ENCODE peak calls at places on chromosomes 4 and X, in six cellular contexts. U, L, V, D, C and Q are unnamed samples.
A peak's percentile ranks its signal among the peaks of the same experiment; 100 is the strongest.

GRCh38 chrX:25067271-25068172 is 51.8 kb upstream of the ARX start:
- DNase-seq in D (no peak), C (no peak), U (no peak), V (no peak), L (no peak), Q (no peak)

GRCh38 chrX:109472939-109473713 is 8.8 kb downstream of the GUCY2F start:
- DNase-seq in V (peak; percentile 7), D (no peak), C (no peak), L (no peak), U (no peak), Q (peak; percentile 9)

GRCh38 chr4:101835121-101835904 is 44.8 kb downstream of the BANK1 start:
- DNase-seq in L (peak; percentile 14), U (no peak), C (no peak), V (peak; percentile 34), D (peak; percentile 37), Q (peak; percentile 23)

GRCh38 chr4:118254368-118254767 is 98.4 kb downstream of the PRSS12 start:
- DNase-seq in U (no peak), C (no peak), L (no peak), V (no peak), D (no peak), Q (no peak)

GRCh38 chr4:78480286-78480685 is 71.3 kb upstream of the ANXA3 start:
- DNase-seq in U (no peak), L (no peak), V (no peak), C (no peak), D (no peak), Q (no peak)

GRCh38 chr4:155952546-155952945 is 1.1 kb downstream of the CTSO start:
- DNase-seq in L (no peak), V (peak; percentile 64), D (no peak), C (no peak), U (no peak), Q (no peak)

GRCh38 chr4:54657194-54657555 is 582 bp upstream of the KIT start:
- DNase-seq in D (no peak), C (no peak), L (no peak), V (no peak), U (no peak), Q (no peak)

GRCh38 chrX:151974336-151975227 is at the start of gene GABRE:
- DNase-seq in D (peak; percentile 38), V (no peak), L (peak; percentile 39), U (peak; percentile 68), C (peak; percentile 69), Q (peak; percentile 32)

GRCh38 chrX:64394059-64394873 is 986 bp downstream of the MTMR8 start:
- DNase-seq in C (no peak), V (no peak), D (no peak), L (no peak), U (no peak), Q (no peak)

GRCh38 chr4:25813705-25814104 is 49.1 kb downstream of the SEL1L3 start:
- DNase-seq in V (peak; percentile 38), L (no peak), D (peak; percentile 64), U (no peak), C (no peak), Q (no peak)

GRCh38 chr4:169968999-169969398 is 57.2 kb downstream of the MFAP3L start:
- DNase-seq in V (no peak), C (no peak), U (no peak), D (no peak), L (no peak), Q (no peak)

GRCh38 chr4:16942491-16942890 is 44.0 kb upstream of the LDB2 start:
- DNase-seq in U (no peak), D (no peak), V (no peak), C (no peak), L (no peak), Q (no peak)

GRCh38 chr4:84481077-84481878 is 17.8 kb downstream of the NKX6-1 start:
- DNase-seq in V (no peak), U (no peak), C (no peak), D (no peak), L (no peak), Q (no peak)

GRCh38 chr4:27316176-27316575 is 455.5 kb downstream of the STIM2 start:
- DNase-seq in U (no peak), L (no peak), C (no peak), D (no peak), V (no peak), Q (no peak)

GRCh38 chrX:50721771-50722521 is 92.0 kb downstream of the SHROOM4 start:
- DNase-seq in V (no peak), L (no peak), C (no peak), D (no peak), U (no peak), Q (no peak)

GRCh38 chr4:166594326-166594946 is 639.9 kb downstream of the SPOCK3 start:
- DNase-seq in V (peak; percentile 16), U (no peak), C (no peak), L (no peak), D (no peak), Q (peak; percentile 53)

GRCh38 chr4:152729466-152729865 is 49.7 kb upstream of the TMEM154 start:
- DNase-seq in C (no peak), L (no peak), D (no peak), U (no peak), V (peak; percentile 17), Q (no peak)

GRCh38 chr4:174437756-174438155 is 84.5 kb downstream of the HPGD start:
- DNase-seq in L (no peak), U (no peak), C (no peak), V (no peak), D (no peak), Q (no peak)

GRCh38 chrX:133884430-133885394 is 100.7 kb downstream of the GPC3 start:
- DNase-seq in C (no peak), V (no peak), D (no peak), L (no peak), U (no peak), Q (no peak)

GRCh38 chr4:84683486-84683885 is 100.6 kb downstream of the CDS1 start:
- DNase-seq in C (no peak), D (no peak), V (no peak), L (no peak), U (no peak), Q (no peak)

GRCh38 chrX:154332561-154332960 is 37.0 kb downstream of the TKTL1 start:
- DNase-seq in U (no peak), C (no peak), V (no peak), D (no peak), L (no peak), Q (no peak)

GRCh38 chrX:31099536-31100090 is 27.8 kb upstream of the FTHL17 start:
- DNase-seq in U (no peak), D (no peak), V (no peak), L (no peak), C (no peak), Q (no peak)

GRCh38 chrX:101206471-101206870 is 13.1 kb upstream of the DRP2 start:
- DNase-seq in U (no peak), L (no peak), D (no peak), V (peak; percentile 63), C (no peak), Q (no peak)

GRCh38 chr4:8233672-8234484 is 34.8 kb downstream of the SH3TC1 start:
- DNase-seq in D (no peak), U (no peak), L (no peak), C (no peak), V (no peak), Q (no peak)

GRCh38 chr4:79338148-79338547 is 12.3 kb upstream of the NAA11 start:
- DNase-seq in V (no peak), L (no peak), C (no peak), D (no peak), U (no peak), Q (no peak)

GRCh38 chr4:26779674-26780073 is 81.0 kb upstream of the STIM2 start:
- DNase-seq in U (no peak), V (peak; percentile 23), L (peak; percentile 83), C (no peak), D (no peak), Q (no peak)

GRCh38 chrX:63747331-63747730 is 37.7 kb downstream of the ARHGEF9 start:
- DNase-seq in D (no peak), U (no peak), V (peak; percentile 43), C (no peak), L (no peak), Q (no peak)

GRCh38 chrX:135463937-135464336 is 42.2 kb downstream of the SMIM10L2A start:
- DNase-seq in D (no peak), U (no peak), L (no peak), V (peak; percentile 1), C (no peak), Q (no peak)

GRCh38 chr4:80072607-80073361 is at the start of gene ANTXR2:
- DNase-seq in V (peak; percentile 97), L (peak; percentile 83), D (peak; percentile 87), U (peak; percentile 98), C (peak; percentile 91), Q (peak; percentile 89)

GRCh38 chr4:29467044-29467717 is 1253.0 kb upstream of the PCDH7 start:
- DNase-seq in C (no peak), L (no peak), D (no peak), U (no peak), V (no peak), Q (no peak)
- H3K9me3 ChIP-seq in C (no peaks in the 10 kb centered on the region), L (no peaks in the 10 kb centered on the region), D (no peaks in the 10 kb centered on the region), U (no peaks in the 10 kb centered on the region), V (no peaks in the 10 kb centered on the region), Q (no peaks in the 10 kb centered on the region)

DNA sequence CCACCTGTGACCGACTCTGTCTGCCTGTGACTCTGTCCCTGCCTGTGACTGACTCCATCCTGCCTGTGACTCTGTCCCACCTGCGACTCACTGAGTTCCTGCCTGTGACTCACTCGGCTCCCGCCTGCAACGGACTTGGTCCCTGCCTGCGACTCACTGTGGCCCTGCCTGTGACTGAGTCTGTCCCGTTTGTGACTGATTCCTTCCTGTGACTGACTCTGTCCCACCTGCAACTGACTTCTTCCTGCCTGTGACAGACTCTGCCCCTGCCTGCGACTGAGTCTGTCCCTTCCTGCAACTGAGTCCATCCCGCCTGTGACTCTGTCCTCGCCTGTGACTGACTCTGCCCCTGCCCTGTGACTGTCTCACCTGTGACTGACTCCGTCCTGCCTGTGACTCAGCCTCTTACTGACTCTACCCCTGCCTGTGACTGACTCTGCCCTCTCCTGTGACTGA is 9.6 kb upstream of the UVSSA start:
- DNase-seq in L (no peak), U (peak; percentile 41), V (no peak), C (no peak), D (no peak), Q (no peak)
- H3K9me3 ChIP-seq in L (no peaks in the 10 kb centered on the region), U (peaks cover 9% of the 10 kb centered on the region), V (no peaks in the 10 kb centered on the region), C (no peaks in the 10 kb centered on the region), D (peaks cover 9% of the 10 kb centered on the region), Q (no peaks in the 10 kb centered on the region)

DNA sequence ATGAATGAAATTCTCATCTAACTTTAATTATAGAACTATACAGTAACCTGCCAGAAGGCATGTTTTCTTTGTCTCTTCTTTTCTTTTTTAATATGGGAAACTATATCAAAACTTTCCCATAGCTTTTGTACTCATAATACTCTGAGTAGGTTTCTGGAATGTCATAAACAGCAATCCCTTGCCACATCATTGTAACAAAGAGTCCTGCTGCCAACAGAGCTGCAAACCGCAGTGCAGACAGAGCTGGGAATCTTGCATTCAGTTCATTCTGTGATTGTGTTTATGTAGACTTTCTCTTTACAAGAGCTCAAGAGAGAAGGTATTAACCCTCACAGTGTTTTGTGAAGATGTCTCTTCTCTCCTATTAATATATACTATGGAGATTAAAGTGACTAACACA is 304.4 kb upstream of the SLIT2 start:
- DNase-seq in D (no peak), C (no peak), U (no peak), V (peak; percentile 87), L (no peak), Q (no peak)
- H3K9me3 ChIP-seq in D (peaks cover 2% of the 10 kb centered on the region), C (no peaks in the 10 kb centered on the region), U (peaks cover 2% of the 10 kb centered on the region), V (no peaks in the 10 kb centered on the region), L (no peaks in the 10 kb centered on the region), Q (no peaks in the 10 kb centered on the region)

GRCh38 chrX:144849141-144849540 is 398.2 kb upstream of the SPANXN1 start:
- DNase-seq in L (no peak), C (no peak), D (no peak), V (no peak), U (no peak), Q (no peak)
- H3K9me3 ChIP-seq in L (no peaks in the 10 kb centered on the region), C (no peaks in the 10 kb centered on the region), D (peaks cover 10% of the 10 kb centered on the region), V (no peaks in the 10 kb centered on the region), U (peaks cover 4% of the 10 kb centered on the region), Q (no peaks in the 10 kb centered on the region)